ENCODE peak calls at places on chromosomes 5 and 9, in seven cellular contexts. B is GM12878; K is activated CD8-positive, alpha-beta T cell treated with anti-CD3 and anti-CD28 coated beads for 36 hours; G is brain microvascular endothelial cell; P is pancreas; D is OCI-LY7; V is endodermal cell. A is an unnamed sample.

GRCh38 chr9:34374905-34375552 is 1.7 kb downstream of the MYORG start:
- DNase-seq in B (no peak), K (no peak), G (no peak), P (peak), D (peak), V (peak), A (no peak)

GRCh38 chr5:33850100-33850594 is 41.6 kb downstream of the ADAMTS12 start:
- DNase-seq in B (peak), K (peak), G (peak), P (no peak), D (no peak), V (peak), A (no peak)

GRCh38 chr9:34343090-34343489 is 13.7 kb downstream of the NUDT2 start:
- DNase-seq in B (no peak), K (no peak), G (no peak), P (peak), D (no peak), V (no peak), A (no peak)

GRCh38 chr5:164562271-164562856 is 1056.9 kb downstream of the MAT2B start:
- DNase-seq in B (no peak), K (no peak), G (no peak), P (no peak), D (no peak), V (no peak), A (no peak)

GRCh38 chr5:83724915-83725314 is 4.3 kb upstream of the HAPLN1 start:
- DNase-seq in B (no peak), K (no peak), G (no peak), P (no peak), D (no peak), V (no peak), A (no peak)

GRCh38 chr9:131337131-131337848 is 47.8 kb downstream of the PLPP7 start:
- DNase-seq in B (no peak), K (no peak), G (no peak), P (no peak), D (no peak), V (peak), A (no peak)

GRCh38 chr5:150161242-150162141 is 5.1 kb upstream of the CDX1 start:
- DNase-seq in B (no peak), K (peak), G (peak), P (peak), D (peak), V (peak), A (peak)

GRCh38 chr5:115857621-115858349 is 16.1 kb downstream of the AP3S1 start:
- DNase-seq in B (no peak), K (no peak), G (peak), P (no peak), D (no peak), V (no peak), A (no peak)

GRCh38 chr9:134455537-134455936 is 129.3 kb downstream of the RXRA start:
- DNase-seq in B (no peak), K (no peak), G (no peak), P (no peak), D (no peak), V (no peak), A (no peak)

GRCh38 chr5:132812123-132812948 is 766 bp upstream of the SOWAHA start:
- DNase-seq in B (no peak), K (no peak), G (no peak), P (no peak), D (no peak), V (no peak), A (no peak)

GRCh38 chr5:160161626-160162025 is 42.4 kb upstream of the PWWP2A start:
- DNase-seq in B (no peak), K (no peak), G (no peak), P (no peak), D (no peak), V (no peak), A (no peak)

GRCh38 chr5:149374303-149374702 is 4.8 kb downstream of the IL17B start:
- DNase-seq in B (no peak), K (no peak), G (no peak), P (no peak), D (no peak), V (peak), A (no peak)

GRCh38 chr9:5838884-5839571 is 6.1 kb upstream of the ERMP1 start:
- DNase-seq in B (no peak), K (no peak), G (peak), P (no peak), D (peak), V (peak), A (no peak)

GRCh38 chr9:70954126-70954525 is 167.3 kb downstream of the TRPM3 start:
- DNase-seq in B (no peak), K (no peak), G (peak), P (no peak), D (no peak), V (peak), A (no peak)

GRCh38 chr5:43019615-43020293 is 20.4 kb downstream of the ANXA2R start:
- DNase-seq in B (no peak), K (peak), G (peak), P (peak), D (peak), V (peak), A (peak)

GRCh38 chr9:131274674-131275331 is 1.5 kb downstream of the FAM78A start:
- DNase-seq in B (no peak), K (peak), G (no peak), P (no peak), D (peak), V (no peak), A (no peak)

GRCh38 chr5:40333459-40334241 is 346.1 kb upstream of the PTGER4 start:
- DNase-seq in B (no peak), K (peak), G (peak), P (no peak), D (no peak), V (no peak), A (no peak)

GRCh38 chr5:174623438-174624019 is 100.9 kb upstream of the MSX2 start:
- DNase-seq in B (no peak), K (no peak), G (no peak), P (no peak), D (no peak), V (peak), A (no peak)

GRCh38 chr5:160470437-160471341 is 49.0 kb downstream of the PTTG1 start:
- DNase-seq in B (no peak), K (peak), G (peak), P (no peak), D (peak), V (no peak), A (no peak)

GRCh38 chr9:94076557-94076956 is 7.7 kb upstream of the PTPDC1 start:
- DNase-seq in B (no peak), K (no peak), G (no peak), P (no peak), D (no peak), V (no peak), A (no peak)

GRCh38 chr9:130290353-130291181 is 25.0 kb downstream of the HMCN2 start:
- DNase-seq in B (no peak), K (no peak), G (no peak), P (no peak), D (no peak), V (peak), A (no peak)

GRCh38 chr9:126348911-126349550 is 22.4 kb downstream of the MVB12B start:
- DNase-seq in B (no peak), K (no peak), G (no peak), P (no peak), D (no peak), V (peak), A (no peak)

GRCh38 chr9:5509573-5509972 is 758 bp upstream of the PDCD1LG2 start:
- DNase-seq in B (no peak), K (no peak), G (peak), P (no peak), D (no peak), V (no peak), A (no peak)

GRCh38 chr5:37739817-37740261 is 100.0 kb downstream of the GDNF start:
- DNase-seq in B (no peak), K (no peak), G (no peak), P (no peak), D (no peak), V (no peak), A (no peak)

GRCh38 chr5:41447761-41448510 is 62.5 kb downstream of the PLCXD3 start:
- DNase-seq in B (no peak), K (no peak), G (no peak), P (no peak), D (no peak), V (no peak), A (no peak)

GRCh38 chr5:141374627-141375026 is 936 bp downstream of the PCDHGA6 start:
- DNase-seq in B (no peak), K (no peak), G (no peak), P (no peak), D (no peak), V (no peak), A (no peak)

GRCh38 chr5:141371572-141372475 is 1.8 kb downstream of the PCDHGB3 start:
- DNase-seq in B (no peak), K (no peak), G (no peak), P (no peak), D (no peak), V (no peak), A (no peak)

GRCh38 chr5:141366016-141366896 is 2.3 kb downstream of the PCDHGA5 start:
- DNase-seq in B (no peak), K (no peak), G (no peak), P (no peak), D (no peak), V (no peak), A (no peak)

GRCh38 chr5:141373673-141374317 is at the start of gene PCDHGA6:
- DNase-seq in B (no peak), K (no peak), G (no peak), P (no peak), D (peak), V (no peak), A (no peak)

DNA sequence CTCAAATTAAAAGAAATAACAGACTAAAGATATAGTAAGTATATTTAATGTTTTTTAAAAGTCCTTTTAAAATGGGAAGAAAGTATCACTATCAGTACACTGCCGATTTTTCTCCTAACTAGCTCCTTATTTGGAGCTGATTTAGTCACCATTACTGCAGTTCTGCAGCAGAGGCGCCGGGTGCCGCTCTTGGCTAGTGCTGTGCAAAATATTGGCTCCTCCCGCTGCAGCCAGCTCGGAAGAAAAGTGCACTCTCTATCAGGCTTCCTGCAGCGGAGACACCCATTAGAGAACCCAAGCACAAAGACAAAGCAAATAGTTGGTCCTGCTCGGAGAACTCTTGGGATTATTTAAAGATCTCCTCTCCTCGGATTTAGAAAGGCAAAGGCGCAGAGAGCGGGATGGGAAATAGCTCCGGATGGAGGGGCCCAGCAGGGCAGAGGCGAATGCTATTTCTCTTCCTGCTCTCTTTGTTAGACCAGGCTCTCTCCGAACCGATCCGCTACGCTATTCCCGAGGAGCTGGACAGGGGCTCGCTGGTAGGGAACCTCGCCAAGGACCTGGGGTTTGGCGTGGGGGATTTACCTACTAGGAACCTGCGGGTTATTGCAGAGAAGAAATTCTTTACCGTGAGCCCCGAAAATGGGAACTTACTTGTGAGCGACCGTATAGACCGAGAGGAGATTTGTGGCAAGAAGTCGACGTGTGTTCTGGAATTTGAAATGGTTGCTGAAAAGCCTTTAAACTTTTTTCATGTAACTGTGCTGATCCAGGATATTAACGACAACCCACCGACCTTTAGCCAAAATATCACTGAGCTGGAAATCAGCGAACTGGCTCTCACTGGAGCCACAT is at the start of gene PCDHGB3:
- DNase-seq in B (no peak), K (peak), G (peak), P (no peak), D (peak), V (no peak), A (no peak)
- TF ChIP-seq CTCF in B (peak), K (peak), G (peak), P (no peak), D (peak), V (peak), A (no peak)

GRCh38 chr5:141084487-141084989 is 9.9 kb upstream of the PCDHB2 start:
- DNase-seq in B (no peak), K (peak), G (peak), P (peak), D (no peak), V (peak), A (peak)
- TF ChIP-seq CTCF in B (no peak), K (peak), G (peak), P (peak), D (no peak), V (peak), A (peak)

GRCh38 chr9:122349201-122349600 is 21.6 kb upstream of the PTGS1 start:
- DNase-seq in B (no peak), K (no peak), G (no peak), P (no peak), D (no peak), V (no peak), A (no peak)

GRCh38 chr9:122348791-122349190 is 22.0 kb upstream of the PTGS1 start:
- DNase-seq in B (no peak), K (no peak), G (no peak), P (no peak), D (no peak), V (no peak), A (no peak)

GRCh38 chr9:122348288-122348777 is 22.5 kb upstream of the PTGS1 start:
- DNase-seq in B (no peak), K (no peak), G (no peak), P (no peak), D (no peak), V (peak), A (no peak)

GRCh38 chr9:122347348-122348287 is 23.2 kb upstream of the PTGS1 start:
- DNase-seq in B (no peak), K (peak), G (no peak), P (no peak), D (no peak), V (peak), A (no peak)

DNA sequence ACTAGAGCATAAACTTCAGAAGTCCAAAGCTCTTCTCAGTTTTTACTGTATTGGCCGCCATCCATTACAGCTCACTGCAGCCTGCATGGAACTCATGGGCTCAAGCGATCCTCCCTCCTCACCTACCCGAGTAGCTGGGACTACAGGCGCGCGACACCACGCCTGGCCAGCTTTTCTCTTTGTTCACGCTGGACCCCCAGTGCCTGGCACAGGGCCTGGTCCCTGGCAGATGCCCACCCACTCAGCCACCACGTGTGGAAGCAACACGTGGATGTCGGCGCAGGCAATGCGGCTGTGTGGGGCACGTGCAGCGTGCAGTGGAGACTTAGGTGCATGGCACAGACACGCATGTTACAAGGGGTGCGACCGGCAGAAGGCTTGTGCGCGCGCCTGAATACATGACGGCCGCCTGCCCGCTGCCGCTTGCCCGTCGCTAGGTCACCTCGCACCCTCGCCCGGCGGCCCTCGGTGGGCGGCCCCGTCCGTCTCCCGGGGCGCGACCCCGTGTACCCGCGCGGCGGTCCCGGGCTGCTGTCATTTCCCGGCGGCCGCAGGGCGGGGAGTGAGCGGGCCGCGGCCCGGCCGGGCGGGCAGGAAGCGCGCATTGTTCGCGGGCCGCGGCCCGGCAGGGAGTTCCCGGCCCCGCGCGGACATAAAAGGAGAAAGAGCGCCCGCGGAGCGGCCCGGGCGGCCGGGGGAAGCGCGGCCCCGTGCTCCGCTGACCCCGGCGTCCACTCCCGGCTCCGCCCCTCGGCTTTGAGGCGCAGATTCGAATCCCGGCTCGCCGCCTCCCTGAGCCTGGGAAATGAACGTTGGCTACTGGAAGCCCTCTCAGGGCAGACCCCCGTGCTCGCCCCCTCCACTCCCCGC is 24.1 kb upstream of the PTGS1 start:
- DNase-seq in B (no peak), K (peak), G (no peak), P (peak), D (no peak), V (peak), A (peak)
- TF ChIP-seq CTCF in B (no peak), K (no peak), G (no peak), P (no peak), D (no peak), V (no peak), A (no peak)

GRCh38 chr9:38336341-38336740 is 56.2 kb upstream of the ALDH1B1 start:
- DNase-seq in B (no peak), K (no peak), G (no peak), P (no peak), D (no peak), V (peak), A (no peak)

GRCh38 chr9:38333047-38333446 is 59.5 kb upstream of the ALDH1B1 start:
- DNase-seq in B (no peak), K (no peak), G (no peak), P (no peak), D (no peak), V (peak), A (no peak)

GRCh38 chr9:38332625-38333024 is 59.9 kb upstream of the ALDH1B1 start:
- DNase-seq in B (no peak), K (no peak), G (no peak), P (no peak), D (no peak), V (no peak), A (no peak)

GRCh38 chr9:38335686-38336085 is 56.8 kb upstream of the ALDH1B1 start:
- DNase-seq in B (no peak), K (no peak), G (no peak), P (no peak), D (no peak), V (no peak), A (no peak)

GRCh38 chr9:38334234-38334633 is 58.3 kb upstream of the ALDH1B1 start:
- DNase-seq in B (no peak), K (no peak), G (no peak), P (no peak), D (peak), V (peak), A (no peak)
- TF ChIP-seq CTCF in B (no peak), K (no peak), G (peak), P (no peak), D (peak), V (peak), A (peak)

DNA sequence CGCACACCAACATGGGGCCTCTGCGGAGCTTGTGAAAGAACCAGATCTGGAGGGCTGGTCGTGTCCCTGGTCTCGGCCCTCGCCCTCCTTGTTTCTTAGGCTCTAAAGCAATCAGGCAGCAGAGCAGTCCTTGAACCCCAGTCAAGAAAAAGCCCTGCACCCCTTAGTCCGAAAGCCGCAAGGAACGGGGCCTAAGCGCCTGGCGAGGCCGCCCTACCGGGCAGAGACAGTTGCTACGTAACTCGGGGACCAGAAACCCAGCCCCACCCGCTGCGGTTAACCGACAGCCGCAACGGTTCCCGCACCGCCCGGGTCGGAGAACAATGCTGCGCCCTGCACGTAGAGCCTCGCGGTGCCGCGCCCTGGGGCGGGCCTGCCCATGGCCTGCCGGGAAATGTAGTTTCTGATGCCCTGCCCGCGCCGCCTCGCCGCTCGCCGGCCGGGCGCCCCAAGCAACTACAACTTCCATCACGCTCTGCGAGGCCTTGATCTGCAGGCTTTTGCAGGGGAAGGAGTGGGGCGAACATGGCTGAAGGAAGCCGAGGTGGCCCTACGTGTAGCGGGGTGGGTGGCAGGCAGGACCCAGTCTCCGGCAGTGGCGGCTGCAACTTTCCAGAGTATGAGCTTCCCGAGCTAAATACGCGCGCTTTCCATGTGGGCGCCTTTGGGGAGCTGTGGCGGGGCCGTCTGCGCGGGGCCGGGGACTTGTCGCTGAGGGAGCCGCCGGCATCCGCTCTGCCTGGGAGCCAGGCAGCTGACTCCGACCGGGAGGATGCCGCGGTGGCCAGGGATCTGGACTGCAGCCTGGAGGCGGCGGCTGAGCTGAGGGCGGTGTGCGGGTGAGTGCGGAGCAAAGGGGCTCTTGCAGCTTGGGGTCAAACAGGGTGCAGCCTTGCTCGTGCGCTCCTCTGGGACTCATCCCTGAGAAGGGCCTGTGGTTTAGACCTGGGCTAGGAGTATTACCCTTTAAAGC is at the start of gene SNAPC3:
- DNase-seq in B (peak), K (peak), G (peak), P (peak), D (peak), V (peak), A (peak)
- TF ChIP-seq CTCF in B (no peak), K (no peak), G (no peak), P (no peak), D (no peak), V (no peak), A (no peak)

A was measured in nephron progenitor cell.